ENCODE peak calls at places on chromosomes 13 and 19, in ten cellular contexts. M, F, I, H, B, J, S, O, L and K are unnamed samples.

GRCh38 chr13:109509154-109509905 is 277.1 kb downstream of the IRS2 start:
- DNase-seq in M (no peak), F (no peak), I (no peak), H (no peak), B (no peak), J (no peak), S (peak; percentile 66), O (no peak), L (no peak), K (no peak)

GRCh38 chr19:5036733-5037681 is 68.1 kb downstream of the KDM4B start:
- DNase-seq in M (no peak), F (peak; percentile 54), I (no peak), H (no peak), B (peak; percentile 86), J (peak; percentile 52), S (peak; percentile 72), O (no peak), L (no peak), K (no peak)

GRCh38 chr13:104805346-104805745 is 1730.1 kb downstream of the EFNB2 start:
- DNase-seq in M (no peak), F (no peak), I (no peak), H (no peak), B (no peak), J (no peak), S (no peak), O (no peak), L (no peak), K (no peak)

GRCh38 chr13:30107126-30107525 is 200.2 kb downstream of the KATNAL1 start:
- DNase-seq in M (no peak), F (no peak), I (no peak), H (no peak), B (no peak), J (no peak), S (no peak), O (no peak), L (no peak), K (no peak)

GRCh38 chr13:110062077-110062776 is 244.7 kb downstream of the COL4A1 start:
- DNase-seq in M (no peak), F (no peak), I (peak; percentile 69), H (no peak), B (peak; percentile 65), J (no peak), S (peak; percentile 20), O (peak; percentile 60), L (no peak), K (peak; percentile 37)

GRCh38 chr13:27960362-27961226 is 8.5 kb downstream of the CDX2 start:
- DNase-seq in M (peak; percentile 91), F (peak; percentile 50), I (no peak), H (no peak), B (peak; percentile 69), J (no peak), S (no peak), O (no peak), L (no peak), K (no peak)

GRCh38 chr13:48235100-48235813 is 2.3 kb downstream of the ITM2B start:
- DNase-seq in M (no peak), F (peak; percentile 52), I (no peak), H (no peak), B (no peak), J (no peak), S (peak; percentile 25), O (peak; percentile 63), L (no peak), K (no peak)

GRCh38 chr19:2982556-2982955 is 5.2 kb downstream of the TLE6 start:
- DNase-seq in M (no peak), F (no peak), I (no peak), H (no peak), B (no peak), J (no peak), S (no peak), O (no peak), L (no peak), K (no peak)

GRCh38 chr19:5292453-5292842 is 48.2 kb downstream of the PTPRS start:
- DNase-seq in M (no peak), F (no peak), I (no peak), H (no peak), B (peak; percentile 89), J (no peak), S (peak; percentile 23), O (no peak), L (no peak), K (no peak)

GRCh38 chr19:48510421-48511268 is 990 bp downstream of the LMTK3 start:
- DNase-seq in M (peak; percentile 74), F (peak; percentile 69), I (peak; percentile 68), H (no peak), B (peak; percentile 86), J (peak; percentile 65), S (peak; percentile 39), O (peak; percentile 70), L (peak; percentile 81), K (no peak)

GRCh38 chr19:389246-389934 is 19.6 kb downstream of the C2CD4C start:
- DNase-seq in M (no peak), F (peak; percentile 30), I (no peak), H (no peak), B (no peak), J (no peak), S (no peak), O (peak; percentile 44), L (no peak), K (no peak)

DNA sequence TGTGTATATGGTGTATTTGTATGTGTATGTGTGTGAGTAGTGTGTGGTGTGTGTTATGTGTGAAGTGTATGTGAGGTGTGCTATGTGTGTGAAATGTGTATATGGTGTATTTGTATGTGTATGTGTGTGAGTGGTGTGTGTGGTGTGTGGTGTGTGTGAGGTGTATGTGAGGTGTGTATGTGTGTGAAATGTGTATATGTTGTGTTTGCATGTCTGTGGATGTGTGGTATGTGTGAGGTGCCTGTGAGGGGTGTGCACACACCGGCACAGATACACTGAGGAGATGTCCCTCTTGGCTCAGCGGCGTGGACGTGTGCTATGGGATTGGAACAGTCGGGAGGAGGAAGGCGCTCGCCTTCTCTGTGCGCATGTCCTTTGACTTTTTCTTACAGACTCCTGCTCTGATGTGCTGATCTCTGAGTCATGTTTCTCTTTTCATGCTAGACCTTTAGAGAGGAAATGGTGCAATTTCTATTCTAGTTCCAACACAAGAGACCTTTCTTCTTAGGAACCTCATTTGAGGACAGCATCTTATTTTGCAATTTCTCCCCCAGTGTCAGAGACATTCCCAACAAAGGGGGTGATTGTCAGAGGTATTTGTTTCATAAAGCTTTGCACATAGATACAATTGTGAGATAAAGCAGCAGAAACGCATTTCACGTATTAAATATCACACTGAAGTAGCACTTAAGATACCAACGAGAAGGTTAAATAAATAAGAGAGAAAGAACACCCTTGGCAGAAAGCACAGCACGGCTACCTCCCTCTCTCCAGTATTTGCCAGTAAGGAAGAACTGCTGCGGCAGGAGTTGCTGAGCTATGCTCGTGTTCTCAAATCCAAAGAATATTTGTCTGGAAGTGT is 11.3 kb upstream of the TNFRSF19 start:
- DNase-seq in M (no peak), F (peak; percentile 40), I (peak; percentile 73), H (no peak), B (peak; percentile 77), J (peak; percentile 62), S (peak; percentile 92), O (peak; percentile 66), L (no peak), K (no peak)
- H3K4me3 ChIP-seq in M (no peak overlapping the region), F (no peak overlapping the region), I (peak overlapping the region; percentile 27), H (peak overlapping the region; percentile 3), B (peak overlapping the region; percentile 1), J (no peak overlapping the region), S (peak overlapping the region; percentile 14), O (no peak overlapping the region), L (peak overlapping the region; percentile 4), K (no peak overlapping the region)

GRCh38 chr13:111659236-111659635 is 338.8 kb downstream of the TEX29 start:
- DNase-seq in M (no peak), F (no peak), I (no peak), H (no peak), B (no peak), J (no peak), S (no peak), O (no peak), L (no peak), K (no peak)
- H3K27me3 ChIP-seq in M (no peaks in the 10 kb centered on the region), F (peaks cover 30% of the 10 kb centered on the region), I (peaks cover 3% of the 10 kb centered on the region), H (no peaks in the 10 kb centered on the region), B (no peaks in the 10 kb centered on the region), J (no peaks in the 10 kb centered on the region), S (no peaks in the 10 kb centered on the region), O (no peaks in the 10 kb centered on the region), L (no peaks in the 10 kb centered on the region), K (no peaks in the 10 kb centered on the region)

DNA sequence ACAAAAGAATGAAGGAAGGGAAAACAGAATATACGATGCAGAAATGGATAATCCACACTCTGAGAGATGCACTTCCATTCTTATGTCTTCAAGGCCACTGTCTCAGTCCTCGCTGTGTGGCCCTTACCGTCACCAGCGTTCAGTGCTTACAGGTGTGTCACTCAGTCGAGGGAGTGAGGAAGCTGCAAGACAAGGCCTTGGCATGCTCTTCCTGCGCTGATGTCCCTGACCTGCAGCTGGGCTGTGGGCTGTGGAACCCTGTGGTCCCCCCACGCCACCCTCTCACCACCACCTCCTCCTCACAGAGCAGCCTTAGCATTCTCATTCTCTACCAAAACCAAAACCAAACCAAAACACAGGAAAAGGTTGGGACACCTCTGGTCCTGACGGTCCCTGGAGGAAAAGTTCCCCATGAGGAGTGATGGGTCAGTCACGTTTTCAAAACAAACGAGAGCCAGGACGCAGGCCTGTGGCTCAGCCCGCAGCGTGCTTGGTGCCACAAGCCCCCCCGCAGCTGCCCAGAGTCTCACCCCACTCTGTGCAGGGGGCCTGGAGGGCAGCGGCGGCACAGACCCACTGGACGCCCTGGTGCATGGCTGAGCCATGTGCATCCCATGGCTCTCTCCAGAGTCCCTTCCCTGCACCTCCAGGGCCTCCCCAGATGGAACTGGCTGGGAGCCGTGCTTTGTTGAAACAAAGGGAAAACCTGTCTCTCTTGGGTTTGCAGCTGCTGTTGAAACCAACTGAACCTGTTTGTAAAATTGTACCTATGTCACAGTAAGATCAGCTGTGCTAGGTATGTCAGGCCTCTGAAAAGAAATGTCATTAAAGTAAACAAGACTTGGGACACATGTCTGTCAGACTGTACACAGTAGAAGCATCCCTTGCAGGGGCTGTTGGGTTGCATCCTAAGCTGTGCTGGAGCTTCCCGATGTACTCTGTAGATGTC is 48.3 kb upstream of the GPR183 start:
- DNase-seq in M (no peak), F (no peak), I (no peak), H (no peak), B (no peak), J (no peak), S (no peak), O (no peak), L (no peak), K (no peak)
- H3K4me3 ChIP-seq in M (no peak overlapping the region), F (no peak overlapping the region), I (peak overlapping the region; percentile 22), H (no peak overlapping the region), B (no peak overlapping the region), J (no peak overlapping the region), S (no peak overlapping the region), O (no peak overlapping the region), L (no peak overlapping the region), K (no peak overlapping the region)

DNA sequence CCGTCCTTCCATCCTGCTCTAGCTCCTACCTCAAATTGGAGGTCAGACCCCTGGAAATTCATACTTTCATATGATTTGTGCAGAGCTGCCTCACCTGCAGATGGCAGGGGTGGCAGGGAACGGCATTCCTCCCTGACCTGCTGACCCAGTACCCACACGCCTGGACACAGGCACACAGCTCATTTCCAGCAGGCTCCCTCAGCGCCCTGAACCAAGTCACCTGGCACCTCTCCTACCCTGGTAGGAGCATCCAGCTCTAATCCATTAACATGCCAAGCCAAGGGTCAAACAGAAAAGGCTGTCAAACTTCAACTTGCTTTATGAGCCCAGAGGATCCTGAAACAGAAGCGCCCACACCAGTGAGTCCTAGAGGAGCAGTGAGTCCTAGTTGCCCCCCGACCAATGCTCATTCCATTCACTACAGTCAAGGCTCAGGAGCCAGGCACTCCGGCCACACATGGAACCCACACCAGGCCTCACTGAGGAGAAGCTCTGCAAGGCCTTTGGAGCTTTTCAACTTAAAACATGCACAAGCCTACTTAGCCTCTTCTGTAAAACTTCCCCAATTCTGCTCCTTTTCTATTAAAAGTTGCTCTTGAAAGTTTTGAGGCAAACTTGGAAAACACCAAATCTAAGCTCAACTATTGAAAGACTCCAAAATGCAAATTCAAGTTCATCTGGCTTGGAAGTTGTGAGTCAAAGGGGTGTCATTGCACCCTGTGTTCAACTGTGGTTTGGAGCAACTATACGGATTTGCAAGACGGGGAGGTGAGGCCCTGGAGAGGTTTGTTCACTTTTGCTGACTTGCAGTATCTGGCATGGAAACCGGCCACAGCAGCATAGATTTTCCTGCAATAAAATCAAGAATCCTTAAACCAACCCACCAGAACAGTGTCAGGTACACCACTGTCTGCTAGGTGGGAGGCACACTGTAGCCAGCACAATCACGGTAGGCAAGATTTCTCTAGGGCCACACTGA is 96.7 kb downstream of the CRYL1 start:
- DNase-seq in M (no peak), F (no peak), I (no peak), H (no peak), B (no peak), J (no peak), S (peak; percentile 61), O (no peak), L (no peak), K (no peak)
- H3K27me3 ChIP-seq in M (no peaks in the 10 kb centered on the region), F (no peaks in the 10 kb centered on the region), I (no peaks in the 10 kb centered on the region), H (no peaks in the 10 kb centered on the region), B (no peaks in the 10 kb centered on the region), J (no peaks in the 10 kb centered on the region), S (peaks cover 9% of the 10 kb centered on the region), O (no peaks in the 10 kb centered on the region), L (no peaks in the 10 kb centered on the region), K (no peaks in the 10 kb centered on the region)